ENCODE peak calls at places on chromosome 3, in nine cellular contexts. A is colonic mucosa; Y is cardiac fibroblast; Z is dorsolateral prefrontal cortex; W is activated CD8-positive, alpha-beta T cell treated with anti-CD3 and anti-CD28 coated beads for 36 hours; M is prostate gland; B is transverse colon; I is progenitor cell of endocrine pancreas; H is GM12865. L is an unnamed sample.

GRCh38 chr3:166052440-166052839 is 215.2 kb upstream of the BCHE start:
- DNase-seq in A (no peak), Y (no peak), Z (no peak), W (no peak), M (no peak), B (no peak), I (no peak), H (no peak), L (no peak)

GRCh38 chr3:120093923-120094775 is at the start of gene GSK3B:
- DNase-seq in A (peak), Y (no peak), Z (peak), W (peak), M (peak), B (peak), I (peak), H (peak), L (peak)

GRCh38 chr3:139540686-139541085 is 1.1 kb upstream of the RBP1 start:
- DNase-seq in A (no peak), Y (no peak), Z (no peak), W (peak), M (no peak), B (no peak), I (no peak), H (no peak), L (no peak)

GRCh38 chr3:180280601-180281000 is 243.9 kb upstream of the PEX5L start:
- DNase-seq in A (no peak), Y (no peak), Z (no peak), W (no peak), M (no peak), B (no peak), I (no peak), H (no peak), L (no peak)

GRCh38 chr3:71640549-71640948 is 57.0 kb upstream of the FOXP1 start:
- DNase-seq in A (no peak), Y (no peak), Z (no peak), W (no peak), M (no peak), B (no peak), I (no peak), H (no peak), L (no peak)

GRCh38 chr3:148211725-148212124 is 486.0 kb upstream of the AGTR1 start:
- DNase-seq in A (peak), Y (peak), Z (no peak), W (no peak), M (no peak), B (peak), I (no peak), H (peak), L (peak)

GRCh38 chr3:8152826-8153418 is 348.7 kb upstream of the LMCD1 start:
- DNase-seq in A (no peak), Y (no peak), Z (no peak), W (no peak), M (no peak), B (no peak), I (no peak), H (no peak), L (no peak)

GRCh38 chr3:153113553-153113952 is 48.5 kb upstream of the RAP2B start:
- DNase-seq in A (no peak), Y (no peak), Z (no peak), W (no peak), M (no peak), B (no peak), I (no peak), H (no peak), L (no peak)

GRCh38 chr3:172244011-172244410 is 204.2 kb downstream of the GHSR start:
- DNase-seq in A (no peak), Y (no peak), Z (no peak), W (no peak), M (no peak), B (no peak), I (no peak), H (no peak), L (no peak)

GRCh38 chr3:30893678-30894325 is 659 bp downstream of the GADL1 start:
- DNase-seq in A (no peak), Y (no peak), Z (no peak), W (no peak), M (no peak), B (no peak), I (no peak), H (no peak), L (no peak)

GRCh38 chr3:129657261-129658046 is 51.0 kb upstream of the PLXND1 start:
- DNase-seq in A (no peak), Y (peak), Z (no peak), W (no peak), M (no peak), B (no peak), I (no peak), H (no peak), L (no peak)

GRCh38 chr3:4474683-4475490 is 7.8 kb upstream of the SUMF1 start:
- DNase-seq in A (no peak), Y (peak), Z (no peak), W (peak), M (no peak), B (no peak), I (no peak), H (peak), L (no peak)

GRCh38 chr3:49600781-49601180 is 46.5 kb downstream of the BSN start:
- DNase-seq in A (no peak), Y (no peak), Z (no peak), W (no peak), M (no peak), B (no peak), I (no peak), H (no peak), L (no peak)

GRCh38 chr3:37287776-37288175 is 113.4 kb upstream of the LRRFIP2 start:
- DNase-seq in A (no peak), Y (peak), Z (no peak), W (peak), M (no peak), B (no peak), I (no peak), H (peak), L (no peak)

GRCh38 chr3:68876112-68876713 is 56.1 kb downstream of the TAFA4 start:
- DNase-seq in A (peak), Y (peak), Z (no peak), W (peak), M (peak), B (no peak), I (no peak), H (peak), L (peak)

GRCh38 chr3:41900265-41900664 is 61.6 kb downstream of the ULK4 start:
- DNase-seq in A (no peak), Y (peak), Z (no peak), W (no peak), M (no peak), B (no peak), I (no peak), H (no peak), L (no peak)

GRCh38 chr3:151925876-151926275 is 52.4 kb downstream of the SUCNR1 start:
- DNase-seq in A (no peak), Y (peak), Z (no peak), W (no peak), M (no peak), B (no peak), I (no peak), H (no peak), L (peak)

GRCh38 chr3:179666436-179667035 is 13.7 kb downstream of the USP13 start:
- DNase-seq in A (no peak), Y (peak), Z (peak), W (no peak), M (peak), B (no peak), I (no peak), H (no peak), L (no peak)

GRCh38 chr3:50630916-50631315 is 14.0 kb downstream of the MAPKAPK3 start:
- DNase-seq in A (no peak), Y (no peak), Z (no peak), W (no peak), M (no peak), B (no peak), I (no peak), H (no peak), L (no peak)

GRCh38 chr3:190032924-190033323 is 87.8 kb downstream of the P3H2 start:
- DNase-seq in A (no peak), Y (no peak), Z (no peak), W (no peak), M (no peak), B (no peak), I (no peak), H (no peak), L (no peak)

GRCh38 chr3:134199240-134199639 is 51.4 kb downstream of the RYK start:
- DNase-seq in A (no peak), Y (no peak), Z (no peak), W (no peak), M (no peak), B (no peak), I (no peak), H (no peak), L (no peak)

GRCh38 chr3:49805367-49805782 is 2.3 kb downstream of the INKA1 start:
- DNase-seq in A (peak), Y (peak), Z (no peak), W (no peak), M (peak), B (peak), I (no peak), H (peak), L (no peak)

GRCh38 chr3:114363554-114364202 is 69.8 kb downstream of the TIGIT start:
- DNase-seq in A (no peak), Y (peak), Z (no peak), W (no peak), M (no peak), B (no peak), I (no peak), H (no peak), L (no peak)

GRCh38 chr3:54191220-54191619 is 68.9 kb downstream of the CACNA2D3 start:
- DNase-seq in A (no peak), Y (no peak), Z (no peak), W (no peak), M (no peak), B (no peak), I (no peak), H (no peak), L (no peak)

GRCh38 chr3:124250053-124250452 is 258.1 kb upstream of the ROPN1 start:
- DNase-seq in A (no peak), Y (no peak), Z (no peak), W (no peak), M (no peak), B (no peak), I (no peak), H (peak), L (no peak)

GRCh38 chr3:47419083-47420043 is 38.5 kb downstream of the PTPN23 start:
- DNase-seq in A (no peak), Y (no peak), Z (no peak), W (no peak), M (no peak), B (no peak), I (no peak), H (no peak), L (no peak)

GRCh38 chr3:129560931-129561594 is 18.1 kb downstream of the H1-8 start:
- DNase-seq in A (peak), Y (peak), Z (no peak), W (no peak), M (no peak), B (peak), I (no peak), H (no peak), L (no peak)

GRCh38 chr3:173823911-173824460 is 426.4 kb downstream of the NLGN1 start:
- DNase-seq in A (no peak), Y (peak), Z (no peak), W (no peak), M (no peak), B (no peak), I (no peak), H (no peak), L (no peak)

GRCh38 chr3:99114565-99115291 is 213.2 kb upstream of the DCBLD2 start:
- DNase-seq in A (no peak), Y (peak), Z (no peak), W (no peak), M (no peak), B (no peak), I (no peak), H (peak), L (peak)

GRCh38 chr3:59237121-59237520 is 187.3 kb upstream of the CFAP20DC start:
- DNase-seq in A (no peak), Y (no peak), Z (no peak), W (no peak), M (no peak), B (no peak), I (no peak), H (no peak), L (no peak)

GRCh38 chr3:64185436-64185835 is 39.8 kb downstream of the PRICKLE2 start:
- DNase-seq in A (no peak), Y (peak), Z (no peak), W (no peak), M (no peak), B (no peak), I (no peak), H (no peak), L (no peak)

GRCh38 chr3:17972889-17973558 is 230.6 kb upstream of the TBC1D5 start:
- DNase-seq in A (no peak), Y (no peak), Z (no peak), W (no peak), M (no peak), B (no peak), I (no peak), H (no peak), L (no peak)

GRCh38 chr3:142459929-142460328 is 12.1 kb upstream of the XRN1 start:
- DNase-seq in A (no peak), Y (peak), Z (no peak), W (no peak), M (no peak), B (no peak), I (no peak), H (no peak), L (no peak)

GRCh38 chr3:61807865-61808276 is 246.5 kb downstream of the PTPRG start:
- DNase-seq in A (no peak), Y (peak), Z (no peak), W (no peak), M (no peak), B (no peak), I (no peak), H (no peak), L (no peak)

GRCh38 chr3:107216711-107217110 is 160.5 kb upstream of the CCDC54 start:
- DNase-seq in A (no peak), Y (peak), Z (peak), W (no peak), M (no peak), B (no peak), I (no peak), H (no peak), L (peak)

GRCh38 chr3:86147119-86147518 is 843.8 kb downstream of the VGLL3 start:
- DNase-seq in A (no peak), Y (no peak), Z (no peak), W (no peak), M (no peak), B (no peak), I (no peak), H (no peak), L (no peak)
- TF ChIP-seq CTCF in A (no peak), Y (no peak), Z (no peak), W (no peak), M (no peak), B (no peak), I (peak), H (no peak), L (no peak)

DNA sequence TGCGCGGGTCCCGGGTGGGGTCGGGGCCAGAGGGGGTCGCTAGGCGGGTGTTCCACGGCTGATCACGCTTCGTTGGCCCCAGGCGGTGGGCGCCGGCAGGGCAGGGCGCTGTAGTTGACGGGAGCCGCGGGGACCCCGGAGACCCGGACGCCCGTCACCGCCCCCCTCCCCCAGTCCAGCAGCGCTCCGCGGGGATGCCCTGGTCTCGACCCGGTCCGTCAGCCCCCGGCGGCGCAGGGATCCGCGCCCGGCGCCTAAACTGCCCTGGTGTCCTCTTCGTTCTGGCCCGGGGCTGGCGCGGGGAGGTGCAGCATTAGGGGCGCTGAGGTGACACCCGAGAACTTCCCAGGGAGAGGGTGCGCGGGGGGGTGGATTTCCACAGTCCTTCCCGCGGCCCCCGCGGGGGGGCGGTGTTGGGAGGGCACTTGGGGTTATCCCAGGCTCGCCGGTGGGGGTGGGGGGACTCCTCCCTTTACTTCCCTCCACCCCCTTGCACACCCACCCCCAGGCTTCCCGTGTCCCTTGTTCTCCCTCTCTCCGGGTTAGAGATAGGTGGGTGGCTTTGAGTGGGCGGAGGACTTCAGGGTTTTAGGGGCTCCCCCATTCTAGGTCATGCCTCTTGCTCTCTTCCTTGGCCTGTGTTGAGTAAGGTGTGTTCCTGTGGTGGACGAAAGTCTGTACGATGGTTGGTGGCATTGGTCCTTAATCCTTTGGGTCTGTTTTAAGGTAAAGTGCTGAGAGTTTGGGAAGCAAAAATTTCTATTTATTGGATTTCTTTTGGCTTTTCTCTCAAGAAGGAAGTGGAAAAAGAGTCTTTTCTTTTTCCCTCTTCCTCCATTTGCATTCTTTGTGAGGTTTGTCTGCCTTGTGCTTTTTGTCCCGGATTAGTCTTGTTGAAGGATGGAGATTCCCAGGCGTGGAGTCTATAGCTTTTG is 672 bp downstream of the SKIL start:
- DNase-seq in A (peak), Y (peak), Z (peak), W (peak), M (peak), B (peak), I (peak), H (peak), L (peak)
- TF ChIP-seq CTCF in A (no peak), Y (peak), Z (peak), W (peak), M (peak), B (peak), I (peak), H (peak), L (peak)

DNA sequence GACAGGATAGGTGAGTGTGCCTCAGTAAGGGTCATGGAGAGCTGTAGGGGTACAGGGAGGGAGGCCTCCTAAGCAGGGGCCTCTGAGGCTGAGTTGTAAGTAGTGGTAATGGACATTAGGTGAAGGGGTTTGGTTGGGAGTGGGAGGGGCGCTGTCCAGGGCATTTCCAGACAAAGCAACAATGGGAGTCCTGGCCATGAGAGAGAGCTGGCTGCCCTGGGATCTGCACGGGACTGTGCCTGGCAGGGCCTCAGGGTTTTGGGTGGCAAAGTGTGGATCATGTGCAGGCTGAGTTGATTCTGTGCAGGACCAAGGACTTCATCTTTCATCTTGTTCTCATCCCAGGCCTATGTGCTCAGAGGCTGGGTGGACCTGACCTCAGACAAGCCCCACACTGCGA is 4.6 kb downstream of the TTC21A start:
- DNase-seq in A (no peak), Y (no peak), Z (no peak), W (no peak), M (no peak), B (no peak), I (no peak), H (no peak), L (no peak)
- TF ChIP-seq CTCF in A (no peak), Y (no peak), Z (no peak), W (no peak), M (no peak), B (no peak), I (no peak), H (no peak), L (no peak)

DNA sequence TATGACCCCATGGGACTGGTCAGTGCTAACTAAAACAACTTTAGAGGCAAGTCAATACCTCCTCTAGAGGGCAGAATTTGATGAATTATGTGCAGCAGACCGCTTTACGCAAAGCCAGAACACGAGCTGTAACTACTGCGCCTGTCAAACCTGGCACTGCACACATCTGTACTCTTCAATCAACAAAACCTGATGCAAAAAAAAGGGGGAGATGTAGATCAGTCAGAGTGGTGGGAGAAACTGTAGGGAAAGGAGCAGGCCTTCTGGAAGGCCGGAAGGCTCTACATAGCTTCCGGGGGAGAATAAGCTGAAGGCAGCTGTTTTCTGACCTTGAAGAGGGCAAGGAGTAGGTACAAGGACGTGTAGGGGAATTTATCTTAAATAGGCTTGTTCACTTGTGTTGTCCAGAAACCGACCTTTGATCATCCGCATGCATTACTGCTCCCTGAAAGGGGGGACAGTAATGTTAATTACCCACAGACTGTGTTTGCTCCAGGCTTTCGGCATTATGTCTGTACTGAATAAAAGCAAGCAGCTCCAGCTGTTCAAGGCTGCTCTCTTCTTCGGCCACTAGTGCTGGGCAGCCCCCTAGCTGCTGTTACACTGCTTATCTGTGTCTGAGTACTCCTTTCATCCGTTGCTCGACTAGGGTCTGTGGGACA is 41.0 kb downstream of the GPR160 start:
- DNase-seq in A (no peak), Y (no peak), Z (no peak), W (no peak), M (no peak), B (no peak), I (no peak), H (no peak), L (no peak)
- TF ChIP-seq CTCF in A (peak), Y (no peak), Z (no peak), W (no peak), M (no peak), B (no peak), I (peak), H (no peak), L (no peak)

GRCh38 chr3:14371573-14372474 is 30.6 kb upstream of the SLC6A6 start:
- DNase-seq in A (peak), Y (peak), Z (no peak), W (peak), M (peak), B (peak), I (no peak), H (peak), L (peak)
- TF ChIP-seq CTCF in A (no peak), Y (no peak), Z (no peak), W (no peak), M (no peak), B (no peak), I (no peak), H (no peak), L (no peak)

DNA sequence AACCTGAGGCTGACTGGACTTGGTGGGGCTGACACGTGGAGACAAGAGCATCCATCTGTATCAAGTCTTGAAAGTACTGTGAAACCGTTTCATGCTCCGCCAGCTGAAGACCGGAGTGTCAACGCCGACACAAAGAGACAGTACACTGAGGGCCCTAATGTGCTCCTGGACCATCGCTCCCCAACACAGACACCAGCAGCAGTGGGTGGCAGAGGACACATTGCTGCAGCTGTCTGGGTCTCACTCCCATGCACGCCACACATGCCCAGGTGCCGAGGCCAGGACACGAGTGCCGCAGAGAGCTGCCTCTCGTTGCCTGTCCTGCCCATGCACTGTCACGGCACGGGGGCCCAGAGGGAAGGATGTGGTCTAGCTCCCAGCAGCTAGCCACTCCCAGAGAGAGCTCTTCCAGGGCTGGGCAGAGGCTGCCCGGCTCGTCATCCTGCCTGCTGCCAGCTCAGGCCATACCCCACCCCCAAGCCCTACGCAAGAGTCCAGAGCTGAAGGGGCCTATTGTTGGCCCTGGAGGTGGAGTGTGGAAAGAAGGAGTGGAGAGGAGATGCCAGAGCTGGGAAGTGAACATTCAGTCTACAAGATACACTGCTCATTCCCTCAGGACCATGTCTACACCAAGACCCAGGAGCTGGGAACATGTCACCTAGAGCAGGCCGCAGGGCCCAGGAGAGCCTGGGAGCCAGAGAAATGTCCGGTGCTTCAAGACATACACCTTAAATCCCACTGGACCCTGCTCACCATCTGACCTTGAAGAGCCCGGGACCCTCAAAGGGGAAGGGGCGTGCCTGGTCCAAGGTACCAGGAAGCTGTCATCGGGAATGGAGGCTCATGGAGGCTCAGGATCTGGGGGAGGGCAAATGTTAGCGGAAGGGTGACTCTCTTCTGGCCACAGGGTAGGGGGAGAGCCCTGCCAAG is 7.7 kb downstream of the TNK2 start:
- DNase-seq in A (no peak), Y (peak), Z (peak), W (peak), M (no peak), B (peak), I (no peak), H (peak), L (peak)
- TF ChIP-seq CTCF in A (no peak), Y (no peak), Z (peak), W (no peak), M (no peak), B (no peak), I (no peak), H (no peak), L (no peak)

L was measured in Calu3.